ENCODE peak calls at places on chromosomes 4 and X, in six cellular contexts. I, B, J, Y, P and W are unnamed samples.

GRCh38 chrX:106748377-106748776 is 21.9 kb downstream of the RNF128 start:
- DNase-seq in I (no peak), B (no peak), J (no peak), Y (no peak), P (no peak), W (no peak)

GRCh38 chrX:12239356-12240082 is 101.2 kb downstream of the FRMPD4 start:
- DNase-seq in I (no peak), B (no peak), J (no peak), Y (no peak), P (no peak), W (no peak)

GRCh38 chr4:121238461-121238860 is 74.3 kb upstream of the TNIP3 start:
- DNase-seq in I (no peak), B (no peak), J (no peak), Y (no peak), P (no peak), W (no peak)

GRCh38 chr4:154036856-154037255 is 248.0 kb upstream of the SFRP2 start:
- DNase-seq in I (no peak), B (no peak), J (no peak), Y (no peak), P (no peak), W (no peak)

GRCh38 chr4:108113229-108113628 is 55.5 kb downstream of the LEF1 start:
- DNase-seq in I (no peak), B (peak; percentile 25), J (no peak), Y (peak; percentile 10), P (no peak), W (no peak)

GRCh38 chrX:9257718-9258117 is 207.1 kb upstream of the TBL1X start:
- DNase-seq in I (no peak), B (no peak), J (no peak), Y (no peak), P (no peak), W (no peak)

GRCh38 chr4:153705743-153706468 is 21.8 kb downstream of the TLR2 start:
- DNase-seq in I (no peak), B (no peak), J (no peak), Y (no peak), P (no peak), W (no peak)

GRCh38 chr4:1374706-1375045 is 27.7 kb downstream of the UVSSA start:
- DNase-seq in I (no peak), B (no peak), J (peak; percentile 38), Y (no peak), P (no peak), W (no peak)

GRCh38 chrX:49137492-49137891 is 14.0 kb upstream of the GPKOW start:
- DNase-seq in I (no peak), B (no peak), J (no peak), Y (no peak), P (no peak), W (no peak)

GRCh38 chrX:46180258-46180687 is 364.9 kb downstream of the ZNF674 start:
- DNase-seq in I (no peak), B (no peak), J (no peak), Y (no peak), P (no peak), W (no peak)

GRCh38 chr4:119050501-119051090 is 85.0 kb upstream of the MYOZ2 start:
- DNase-seq in I (no peak), B (no peak), J (no peak), Y (no peak), P (no peak), W (no peak)

GRCh38 chr4:3442959-3443749 is 1.4 kb downstream of the HGFAC start:
- DNase-seq in I (peak; percentile 47), B (peak; percentile 26), J (no peak), Y (peak; percentile 75), P (peak; percentile 34), W (peak; percentile 15)

GRCh38 chr4:38237139-38237538 is 276.9 kb downstream of the PTTG2 start:
- DNase-seq in I (no peak), B (no peak), J (no peak), Y (no peak), P (no peak), W (no peak)

GRCh38 chrX:111511477-111511876 is at the start of gene SERTM2:
- DNase-seq in I (no peak), B (no peak), J (no peak), Y (no peak), P (peak; percentile 20), W (no peak)